ENCODE peak calls at places on chromosomes 2 and 18, in four cellular contexts. L, U, O and X are unnamed samples.

GRCh38 chr2:215625207-215625606 is 189.3 kb upstream of the FN1 start:
- DNase-seq in L (no peak), O (no peak), U (no peak), X (no peak)

GRCh38 chr18:12811191-12811950 is 72.7 kb downstream of the PTPN2 start:
- DNase-seq in L (no peak), U (no peak), O (no peak), X (peak)

GRCh38 chr2:75491129-75491753 is 69.5 kb downstream of the EVA1A start:
- DNase-seq in L (no peak), O (no peak), U (no peak), X (no peak)

GRCh38 chr2:169925968-169926367 is 98.7 kb downstream of the UBR3 start:
- DNase-seq in O (no peak), U (no peak), L (no peak), X (no peak)

GRCh38 chr2:42874838-42875801 is 82.7 kb upstream of the HAAO start:
- DNase-seq in U (no peak), L (no peak), O (no peak), X (no peak)

GRCh38 chr2:42128731-42129486 is 40.2 kb upstream of the EML4 start:
- DNase-seq in O (no peak), U (no peak), L (no peak), X (no peak)

GRCh38 chr2:157349949-157350510 is 24.4 kb upstream of the ERMN start:
- DNase-seq in U (no peak), O (no peak), L (no peak), X (no peak)

GRCh38 chr2:191612496-191612895 is 65.4 kb upstream of the NABP1 start:
- DNase-seq in O (no peak), L (no peak), U (no peak), X (peak)

GRCh38 chr2:30193104-30193681 is 38.1 kb upstream of the LBH start:
- DNase-seq in O (no peak), U (peak), L (no peak), X (peak)

GRCh38 chr2:64937341-64938230 is 51.6 kb upstream of the SLC1A4 start:
- DNase-seq in L (no peak), O (no peak), U (no peak), X (no peak)

DNA sequence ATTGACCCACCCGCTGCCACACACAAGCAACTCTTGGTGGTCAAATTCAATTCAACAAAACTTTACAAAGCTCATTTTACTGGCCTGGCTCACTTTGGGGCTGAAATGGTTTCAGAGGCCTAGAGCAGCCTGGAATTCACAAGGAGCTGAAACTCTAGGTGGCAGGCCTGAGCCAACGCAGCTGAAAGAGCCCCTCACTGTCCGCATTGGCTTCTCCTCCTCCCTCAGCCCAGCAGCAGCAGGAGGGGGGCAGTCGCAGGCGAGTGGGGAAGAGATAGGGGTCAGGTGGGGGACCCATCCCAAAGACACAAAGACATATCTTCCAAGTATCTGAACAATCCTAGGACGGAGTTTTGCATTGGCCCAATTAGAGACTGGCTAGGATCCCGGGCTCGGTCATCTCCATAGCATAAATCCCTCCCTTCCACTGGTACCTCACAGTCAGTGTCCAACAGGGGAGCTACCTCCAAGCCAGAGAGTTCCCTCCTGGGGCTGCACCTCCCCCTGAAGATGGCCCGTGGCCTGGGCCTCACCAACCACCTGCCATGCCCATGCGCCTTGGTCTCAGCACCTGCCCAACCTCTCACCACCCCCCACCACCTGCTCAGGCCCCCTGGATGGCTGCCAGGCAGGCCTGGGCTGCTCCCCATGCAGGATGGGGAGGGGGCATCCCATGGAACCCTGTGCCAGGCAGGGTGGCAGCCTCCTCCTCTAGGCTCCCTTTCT is 113.4 kb downstream of the ZBTB7C start:
- DNase-seq in O (no peak), L (no peak), U (no peak), X (no peak)
- TF ChIP-seq CTCF in O (peak), L (peak), U (no peak), X (no peak)

DNA sequence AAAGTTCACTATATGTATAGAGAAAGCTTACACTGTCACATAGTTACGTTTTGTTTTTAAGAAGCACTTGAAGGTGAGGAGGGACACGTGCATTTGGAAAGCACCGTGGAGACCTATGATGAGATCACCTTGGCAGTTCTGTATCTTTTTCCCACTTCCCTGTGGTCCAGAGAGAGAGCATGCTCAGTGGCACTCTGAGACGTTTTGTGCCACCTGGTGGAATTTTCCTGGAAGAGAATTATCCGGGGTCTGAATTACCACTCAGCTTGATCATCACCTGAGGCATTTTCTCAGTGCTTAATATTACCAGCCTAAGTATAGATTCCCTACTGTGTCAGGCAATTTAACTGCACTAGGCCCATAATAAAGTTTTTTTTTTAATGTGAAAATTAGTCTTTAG is 469.4 kb upstream of the SMIM21 start:
- DNase-seq in O (peak), U (no peak), L (no peak), X (peak)
- TF ChIP-seq CTCF in O (peak), U (no peak), L (no peak), X (peak)

GRCh38 chr2:152046940-152047339 is 51.9 kb downstream of the CACNB4 start:
- DNase-seq in L (no peak), O (no peak), U (no peak), X (no peak)

GRCh38 chr2:152050915-152051314 is 47.9 kb downstream of the CACNB4 start:
- DNase-seq in O (no peak), U (no peak), L (no peak), X (no peak)

GRCh38 chr2:152051373-152051893 is 47.4 kb downstream of the CACNB4 start:
- DNase-seq in O (no peak), L (no peak), U (no peak), X (no peak)

GRCh38 chr2:152050345-152050744 is 48.5 kb downstream of the CACNB4 start:
- DNase-seq in L (no peak), O (no peak), U (no peak), X (no peak)

GRCh38 chr2:152047826-152048476 is 50.9 kb downstream of the CACNB4 start:
- DNase-seq in L (no peak), U (peak), O (no peak), X (peak)
- TF ChIP-seq CTCF in L (peak), U (peak), O (peak), X (peak)

DNA sequence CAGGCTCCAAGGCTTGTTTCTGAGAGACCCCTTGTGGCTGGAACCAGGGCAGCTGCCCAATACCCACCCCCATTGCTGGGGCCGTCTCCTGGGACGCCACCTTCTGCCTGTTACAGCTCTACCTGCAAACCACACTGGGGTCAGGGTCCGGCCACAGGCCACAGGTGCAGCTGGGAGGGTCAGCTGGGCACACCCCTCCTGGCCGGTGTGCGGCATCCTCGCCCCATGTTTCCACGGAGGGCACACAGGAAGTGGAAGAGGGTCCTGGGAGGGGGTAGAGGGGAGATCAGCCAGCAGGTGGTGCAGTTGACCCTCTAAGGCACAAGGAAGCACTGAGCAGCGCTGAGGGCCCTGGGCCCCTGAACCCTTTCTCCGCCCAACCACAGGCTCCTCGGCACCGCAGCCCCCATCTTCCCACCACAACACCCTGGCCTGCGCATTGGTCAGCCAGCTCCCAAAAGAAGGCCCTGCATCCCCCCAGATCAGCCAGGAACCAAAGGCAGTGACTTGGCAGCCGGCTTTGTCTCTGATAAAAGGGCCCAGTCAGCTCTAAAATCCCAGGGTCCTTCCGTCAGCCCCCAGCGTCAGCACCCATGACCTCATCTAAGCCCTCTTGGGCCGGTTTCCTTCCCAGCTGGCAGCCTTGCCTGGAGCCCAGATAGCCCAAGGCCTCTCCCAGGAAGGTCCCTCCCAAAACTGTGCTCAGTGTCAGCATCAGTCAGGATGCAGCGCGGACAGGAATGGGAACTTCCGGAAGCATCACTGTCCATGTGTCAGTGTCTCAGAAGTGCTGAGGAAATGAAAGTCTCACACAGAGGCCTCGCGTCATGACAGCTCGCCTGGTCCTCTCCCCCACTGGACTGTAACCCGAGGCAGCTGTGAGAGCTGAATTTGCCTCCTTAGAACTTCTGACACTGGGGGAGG is 1.7 kb downstream of the ERFE start:
- DNase-seq in O (peak), U (peak), L (peak), X (no peak)
- TF ChIP-seq CTCF in O (peak), U (peak), L (peak), X (peak)

DNA sequence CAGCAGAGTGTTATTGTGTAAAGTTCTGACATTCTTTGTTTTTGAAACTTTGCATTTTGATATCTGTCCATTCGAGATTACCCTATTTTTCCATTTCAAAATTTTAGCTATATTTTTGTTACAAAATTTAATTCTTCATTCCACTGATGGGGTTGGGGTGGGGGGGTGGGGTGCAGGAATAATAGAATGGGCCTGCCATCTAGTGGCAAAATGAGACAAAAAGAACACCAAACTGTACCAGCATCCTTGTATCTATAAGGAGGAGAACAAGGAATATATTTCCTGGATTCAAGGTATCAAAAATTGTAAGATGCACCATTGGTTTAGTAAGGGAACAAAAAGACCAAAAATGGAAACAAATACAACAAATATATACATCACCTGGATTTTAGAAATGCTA is 27.9 kb upstream of the TTR start:
- DNase-seq in U (peak), O (no peak), L (no peak), X (peak)
- TF ChIP-seq CTCF in U (no peak), O (peak), L (peak), X (peak)

GRCh38 chr18:34108206-34108605 is 116.5 kb downstream of the NOL4 start:
- DNase-seq in L (no peak), U (no peak), O (no peak), X (no peak)
- TF ChIP-seq CTCF in L (no peak), U (no peak), O (no peak), X (no peak)

GRCh38 chr2:128027278-128027800 is 520 bp downstream of the SAP130 start:
- DNase-seq in O (peak), L (peak), U (peak), X (peak)

GRCh38 chr2:128028668-128029054 is 802 bp upstream of the SAP130 start:
- DNase-seq in O (no peak), U (peak), L (peak), X (no peak)

GRCh38 chr2:128026422-128027277 is 1.2 kb downstream of the SAP130 start:
- DNase-seq in U (no peak), L (no peak), O (no peak), X (peak)

GRCh38 chr2:128032092-128032491 is 4.2 kb upstream of the SAP130 start:
- DNase-seq in O (no peak), U (no peak), L (no peak), X (no peak)

GRCh38 chr2:128027801-128028667 is at the start of gene SAP130:
- DNase-seq in O (peak), U (peak), L (peak), X (peak)
- TF ChIP-seq CTCF in O (no peak), U (no peak), L (peak), X (no peak)